ENCODE peak calls at places on chromosomes 4 and X, in four cellular contexts. One of them, this sample, is unnamed.
A peak's percentile ranks its signal among the peaks of the same experiment; 100 is the strongest.

GRCh38 chr4:117137143-117137542 is 51.8 kb upstream of the TRAM1L1 start:
- DNase-seq in spleen: no peak
- DNase-seq in tibial nerve: no peak
- DNase-seq in H1: no peak
- DNase-seq in this sample: no peak

GRCh38 chr4:27350161-27350560 is 489.5 kb downstream of the STIM2 start:
- DNase-seq in tibial nerve: no peak
- DNase-seq in spleen: no peak
- DNase-seq in H1: no peak
- DNase-seq in this sample: no peak

GRCh38 chr4:77777135-77777777 is 41.9 kb downstream of the CNOT6L start:
- DNase-seq in spleen: no peak
- DNase-seq in H1: no peak
- DNase-seq in tibial nerve: no peak
- DNase-seq in this sample: no peak

GRCh38 chrX:155888139-155888538 is 7.0 kb downstream of the VAMP7 start:
- DNase-seq in spleen: no peak
- DNase-seq in tibial nerve: no peak
- DNase-seq in H1: no peak
- DNase-seq in this sample: no peak

GRCh38 chr4:61003301-61003700 is 196.8 kb upstream of the ADGRL3 start:
- DNase-seq in tibial nerve: no peak
- DNase-seq in H1: no peak
- DNase-seq in spleen: no peak
- DNase-seq in this sample: no peak

GRCh38 chr4:25030283-25031076 is at the start of gene LGI2:
- DNase-seq in tibial nerve: peak; percentile 30
- DNase-seq in spleen: no peak
- DNase-seq in H1: no peak
- DNase-seq in this sample: peak; percentile 72

GRCh38 chr4:139768366-139768765 is 102.7 kb downstream of the MGST2 start:
- DNase-seq in spleen: no peak
- DNase-seq in tibial nerve: no peak
- DNase-seq in H1: no peak
- DNase-seq in this sample: no peak

GRCh38 chr4:8540991-8541390 is 39.2 kb upstream of the GPR78 start:
- DNase-seq in tibial nerve: no peak
- DNase-seq in spleen: peak; percentile 52
- DNase-seq in H1: no peak
- DNase-seq in this sample: no peak

GRCh38 chrX:15373986-15374385 is 10.2 kb downstream of the VEGFD start:
- DNase-seq in spleen: no peak
- DNase-seq in H1: no peak
- DNase-seq in tibial nerve: no peak
- DNase-seq in this sample: no peak

GRCh38 chr4:133483600-133484246 is 334.6 kb downstream of the PCDH10 start:
- DNase-seq in H1: no peak
- DNase-seq in spleen: no peak
- DNase-seq in tibial nerve: no peak
- DNase-seq in this sample: no peak

GRCh38 chr4:52100062-52100461 is 49.0 kb downstream of the SPATA18 start:
- DNase-seq in spleen: no peak
- DNase-seq in tibial nerve: no peak
- DNase-seq in H1: no peak
- DNase-seq in this sample: no peak

GRCh38 chr4:137267024-137267423 is 265.3 kb downstream of the PCDH18 start:
- DNase-seq in tibial nerve: no peak
- DNase-seq in spleen: no peak
- DNase-seq in H1: no peak
- DNase-seq in this sample: no peak

GRCh38 chr4:177128306-177128705 is 181.4 kb upstream of the NEIL3 start:
- DNase-seq in spleen: no peak
- DNase-seq in tibial nerve: no peak
- DNase-seq in H1: no peak
- DNase-seq in this sample: no peak

GRCh38 chr4:30950737-30951136 is 230.6 kb downstream of the PCDH7 start:
- DNase-seq in H1: no peak
- DNase-seq in tibial nerve: no peak
- DNase-seq in spleen: no peak
- DNase-seq in this sample: no peak

GRCh38 chr4:181662383-181662782 is 580.8 kb upstream of the TENM3 start:
- DNase-seq in H1: no peak
- DNase-seq in tibial nerve: no peak
- DNase-seq in spleen: no peak
- DNase-seq in this sample: no peak

GRCh38 chr4:96753216-96753615 is 913.3 kb downstream of the PDHA2 start:
- DNase-seq in spleen: no peak
- DNase-seq in H1: no peak
- DNase-seq in tibial nerve: no peak
- DNase-seq in this sample: no peak

GRCh38 chr4:83170952-83171399 is 56.4 kb upstream of the PLAC8 start:
- DNase-seq in tibial nerve: no peak
- DNase-seq in H1: no peak
- DNase-seq in spleen: no peak
- DNase-seq in this sample: no peak

GRCh38 chrX:12139934-12140611 is 1.8 kb downstream of the FRMPD4 start:
- DNase-seq in tibial nerve: no peak
- DNase-seq in spleen: no peak
- DNase-seq in H1: no peak
- DNase-seq in this sample: no peak

GRCh38 chr4:1374706-1375045 is 27.7 kb downstream of the UVSSA start:
- DNase-seq in tibial nerve: no peak
- DNase-seq in H1: no peak
- DNase-seq in spleen: peak; percentile 56
- DNase-seq in this sample: no peak

GRCh38 chr4:151173751-151174325 is 74.4 kb downstream of the RPS3A start:
- DNase-seq in tibial nerve: peak; percentile 60
- DNase-seq in H1: no peak
- DNase-seq in spleen: no peak
- DNase-seq in this sample: peak; percentile 81

GRCh38 chrX:627995-628394 is 2.6 kb upstream of the SHOX start:
- DNase-seq in tibial nerve: no peak
- DNase-seq in H1: no peak
- DNase-seq in spleen: no peak
- DNase-seq in this sample: no peak

GRCh38 chr4:36208884-36209473 is 35.3 kb downstream of the ARAP2 start:
- DNase-seq in tibial nerve: no peak
- DNase-seq in spleen: no peak
- DNase-seq in H1: no peak
- DNase-seq in this sample: no peak

GRCh38 chrX:135328421-135329005 is 19.2 kb downstream of the ETDC start:
- DNase-seq in tibial nerve: no peak
- DNase-seq in H1: no peak
- DNase-seq in spleen: no peak
- DNase-seq in this sample: no peak

GRCh38 chrX:150363561-150364346 is 637 bp downstream of the MAMLD1 start:
- DNase-seq in spleen: peak; percentile 80
- DNase-seq in tibial nerve: peak; percentile 13
- DNase-seq in H1: no peak
- DNase-seq in this sample: peak; percentile 27

GRCh38 chrX:66680451-66680850 is 41.6 kb upstream of the EDA2R start:
- DNase-seq in H1: no peak
- DNase-seq in tibial nerve: no peak
- DNase-seq in spleen: no peak
- DNase-seq in this sample: no peak

GRCh38 chr4:183158062-183158461 is 59.0 kb downstream of the WWC2 start:
- DNase-seq in tibial nerve: no peak
- DNase-seq in spleen: no peak
- DNase-seq in H1: no peak
- DNase-seq in this sample: no peak

GRCh38 chrX:111352424-111352823 is 59.6 kb downstream of the DCX start:
- DNase-seq in H1: no peak
- DNase-seq in spleen: no peak
- DNase-seq in tibial nerve: no peak
- DNase-seq in this sample: peak; percentile 45

GRCh38 chrX:68710870-68711576 is 63.6 kb downstream of the STARD8 start:
- DNase-seq in H1: no peak
- DNase-seq in spleen: peak; percentile 6
- DNase-seq in tibial nerve: no peak
- DNase-seq in this sample: peak; percentile 49

GRCh38 chr4:141826260-141826659 is 189.9 kb downstream of the IL15 start:
- DNase-seq in tibial nerve: no peak
- DNase-seq in spleen: no peak
- DNase-seq in H1: no peak
- DNase-seq in this sample: no peak

GRCh38 chrX:13048265-13048664 is 3.8 kb upstream of the FAM9C start:
- DNase-seq in H1: no peak
- DNase-seq in spleen: no peak
- DNase-seq in tibial nerve: no peak
- DNase-seq in this sample: no peak

GRCh38 chr4:76726141-76726540 is 171.8 kb downstream of the SOWAHB start:
- DNase-seq in H1: no peak
- DNase-seq in tibial nerve: no peak
- DNase-seq in spleen: no peak
- DNase-seq in this sample: no peak

GRCh38 chr4:83890231-83890630 is 354.3 kb downstream of the GPAT3 start:
- DNase-seq in tibial nerve: no peak
- DNase-seq in spleen: no peak
- DNase-seq in H1: no peak
- DNase-seq in this sample: no peak

GRCh38 chr4:180790471-180790870 is 1452.7 kb upstream of the TENM3 start:
- DNase-seq in H1: no peak
- DNase-seq in tibial nerve: no peak
- DNase-seq in spleen: no peak
- DNase-seq in this sample: no peak

DNA sequence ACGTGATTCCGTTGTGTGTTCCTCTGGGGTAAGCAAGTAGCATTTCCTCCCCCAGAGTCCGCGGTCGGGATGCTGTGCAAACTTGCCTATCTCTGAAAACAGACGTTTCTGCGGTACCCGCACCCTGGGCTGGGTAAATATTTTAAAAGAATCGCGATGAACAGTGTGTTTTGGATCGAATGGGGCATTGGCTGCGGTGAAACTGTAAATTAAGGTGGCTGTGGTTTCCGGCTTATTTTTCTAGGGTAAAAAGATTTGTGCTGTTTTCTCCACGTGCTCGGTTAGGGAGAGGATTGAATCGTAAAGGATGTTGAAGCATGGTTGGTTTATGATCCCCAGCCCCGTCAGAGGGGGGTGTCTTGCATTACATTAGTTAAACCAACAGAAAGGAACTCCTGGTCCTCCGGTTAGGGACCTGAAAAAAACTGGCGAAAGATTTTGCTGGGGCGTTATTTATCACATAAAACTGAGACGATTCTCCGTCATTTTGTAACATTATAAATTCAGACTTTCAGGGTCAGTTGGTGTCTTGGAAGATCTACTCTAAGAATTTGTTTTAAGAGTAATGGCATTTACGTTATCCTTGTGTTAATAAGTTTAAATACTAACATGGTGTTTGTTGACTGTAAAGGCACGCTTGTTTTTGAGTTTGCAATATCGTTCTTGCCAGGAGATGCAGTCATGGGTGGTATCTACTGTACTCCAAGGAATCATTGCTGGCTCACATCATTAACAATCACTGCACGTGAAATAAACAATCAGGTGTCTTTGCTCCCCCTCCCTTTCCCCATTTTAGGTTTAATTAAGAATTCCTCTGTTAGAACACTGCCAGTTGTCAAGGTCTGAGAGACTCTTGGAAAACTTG is 1.4 kb downstream of the HHIP start:
- DNase-seq in spleen: no peak
- DNase-seq in tibial nerve: no peak
- DNase-seq in H1: no peak
- DNase-seq in this sample: no peak
- H3K27ac ChIP-seq in spleen: no peak overlapping the region
- H3K27ac ChIP-seq in tibial nerve: no peak overlapping the region
- H3K27ac ChIP-seq in H1: no peak overlapping the region
- H3K27ac ChIP-seq in this sample: no peak overlapping the region

GRCh38 chr4:106304632-106305031 is 11.4 kb downstream of the TBCK start:
- DNase-seq in tibial nerve: no peak
- DNase-seq in spleen: no peak
- DNase-seq in H1: no peak
- DNase-seq in this sample: no peak
- H3K4me1 ChIP-seq in tibial nerve: no peaks in the 10 kb centered on the region
- H3K4me1 ChIP-seq in spleen: no peaks in the 10 kb centered on the region
- H3K4me1 ChIP-seq in H1: peaks cover 4% of the 10 kb centered on the region
- H3K4me1 ChIP-seq in this sample: no peaks in the 10 kb centered on the region

GRCh38 chr4:147530723-147531122 is 49.8 kb downstream of the EDNRA start:
- DNase-seq in H1: no peak
- DNase-seq in spleen: no peak
- DNase-seq in tibial nerve: no peak
- DNase-seq in this sample: no peak
- TF ChIP-seq CTCF in H1: no peak
- TF ChIP-seq CTCF in spleen: no peak
- TF ChIP-seq CTCF in tibial nerve: no peak
- TF ChIP-seq CTCF in this sample: no peak

DNA sequence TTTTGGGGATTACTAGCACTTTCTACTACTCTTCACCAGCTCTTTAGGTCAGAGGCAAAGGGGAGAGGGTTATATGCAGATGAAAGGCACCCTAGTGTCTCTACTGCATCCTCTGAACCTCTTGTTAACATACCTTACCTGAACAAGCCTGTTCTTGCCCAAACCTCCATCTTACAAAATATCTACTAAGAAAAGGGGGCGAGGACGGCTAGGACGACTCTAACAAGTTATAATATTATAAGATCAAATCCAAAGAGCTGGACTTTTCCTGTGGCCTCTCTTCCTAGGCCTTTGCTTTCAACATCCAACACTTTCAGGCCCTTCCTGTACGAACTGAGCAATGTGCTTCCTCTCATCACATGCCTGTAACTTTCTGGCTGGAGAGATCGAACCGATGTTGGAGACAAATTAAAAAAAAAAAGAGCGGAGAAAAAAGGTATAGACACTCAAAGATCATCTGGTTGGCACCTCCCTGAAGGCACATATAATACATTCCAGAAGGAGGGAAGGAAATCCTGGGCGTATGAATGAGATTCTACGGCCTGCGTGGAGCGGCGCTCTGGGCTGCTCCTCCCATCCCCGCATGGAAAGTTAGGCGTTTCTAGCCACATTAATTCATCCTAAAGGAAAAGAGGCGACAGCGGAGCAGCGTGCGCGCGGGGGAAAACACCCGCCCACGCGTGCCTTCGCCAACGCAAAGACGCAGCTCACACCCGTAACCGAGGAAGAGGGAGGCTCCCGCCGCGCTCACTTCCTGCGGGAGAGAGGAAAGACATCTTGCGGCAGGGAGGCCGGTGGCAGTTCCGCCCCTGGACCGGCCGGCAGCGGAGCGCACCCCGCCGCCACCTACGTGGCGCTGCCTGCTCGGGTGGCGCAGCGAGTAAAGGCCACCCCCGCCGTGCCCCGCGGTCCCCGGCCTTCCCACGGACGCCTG is 803 bp downstream of the PRDM5 start:
- DNase-seq in spleen: peak; percentile 86
- DNase-seq in H1: no peak
- DNase-seq in tibial nerve: peak; percentile 53
- DNase-seq in this sample: peak; percentile 63
- H3K27ac ChIP-seq in spleen: peak overlapping the region; percentile 64
- H3K27ac ChIP-seq in H1: peak overlapping the region; percentile 86
- H3K27ac ChIP-seq in tibial nerve: peak overlapping the region; percentile 94
- H3K27ac ChIP-seq in this sample: peak overlapping the region; percentile 90

DNA sequence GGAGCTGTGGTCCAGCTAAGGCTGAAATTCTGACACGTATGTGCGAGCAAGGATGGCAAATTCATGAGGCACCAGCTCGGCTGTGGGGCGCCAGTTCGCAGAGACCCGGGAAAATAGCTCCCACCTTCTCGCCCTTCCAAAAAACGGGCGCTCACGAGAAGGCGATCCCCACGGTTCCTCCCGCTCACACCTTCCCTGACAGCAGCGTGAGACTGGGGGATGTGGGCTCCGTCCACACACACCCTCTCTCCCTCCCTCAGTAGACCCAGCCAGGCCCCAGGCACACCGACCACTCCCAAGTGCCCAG is 584 bp downstream of the GPC3 start:
- DNase-seq in spleen: peak; percentile 67
- DNase-seq in H1: no peak
- DNase-seq in tibial nerve: no peak
- DNase-seq in this sample: peak; percentile 16
- H3K4me1 ChIP-seq in spleen: peaks cover 3% of the 10 kb centered on the region
- H3K4me1 ChIP-seq in H1: peaks cover 8% of the 10 kb centered on the region
- H3K4me1 ChIP-seq in tibial nerve: no peaks in the 10 kb centered on the region
- H3K4me1 ChIP-seq in this sample: peaks cover 4% of the 10 kb centered on the region

This sample was measured in uterus.